ENCODE peak calls at places on chromosomes 13 and 19, in eight cellular contexts. One of them, this sample, is unnamed.

GRCh38 chr13:50017819-50018218 is 2.6 kb downstream of the KCNRG start:
- DNase-seq in body of pancreas: no peak
- DNase-seq in myocyte: no peak
- DNase-seq in uterus: no peak
- DNase-seq in stimulated activated CD4-positive, alpha-beta T cell treated with anti-CD3 and anti-CD28 coated beads, Interleukin-1b, Interleukin-23, amount 100 ng/mL, for 4 hours: no peak
- DNase-seq in SK-N-SH: no peak
- DNase-seq in hippocampal formation: no peak
- DNase-seq in Calu3: no peak
- DNase-seq in this sample: no peak

GRCh38 chr13:23488442-23488841 is 54.9 kb upstream of the SACS start:
- DNase-seq in body of pancreas: no peak
- DNase-seq in myocyte: peak; percentile 99
- DNase-seq in uterus: no peak
- DNase-seq in stimulated activated CD4-positive, alpha-beta T cell treated with anti-CD3 and anti-CD28 coated beads, Interleukin-1b, Interleukin-23, amount 100 ng/mL, for 4 hours: no peak
- DNase-seq in SK-N-SH: peak; percentile 57
- DNase-seq in hippocampal formation: no peak
- DNase-seq in Calu3: no peak
- DNase-seq in this sample: no peak

GRCh38 chr19:12527034-12527836 is 24.0 kb downstream of the ZNF564 start:
- DNase-seq in body of pancreas: no peak
- DNase-seq in myocyte: peak; percentile 36
- DNase-seq in uterus: no peak
- DNase-seq in stimulated activated CD4-positive, alpha-beta T cell treated with anti-CD3 and anti-CD28 coated beads, Interleukin-1b, Interleukin-23, amount 100 ng/mL, for 4 hours: no peak
- DNase-seq in SK-N-SH: no peak
- DNase-seq in hippocampal formation: no peak
- DNase-seq in Calu3: no peak
- DNase-seq in this sample: no peak

GRCh38 chr13:52849727-52850395 is 1.4 kb upstream of the PCDH8 start:
- DNase-seq in body of pancreas: no peak
- DNase-seq in myocyte: no peak
- DNase-seq in uterus: no peak
- DNase-seq in stimulated activated CD4-positive, alpha-beta T cell treated with anti-CD3 and anti-CD28 coated beads, Interleukin-1b, Interleukin-23, amount 100 ng/mL, for 4 hours: no peak
- DNase-seq in SK-N-SH: no peak
- DNase-seq in hippocampal formation: no peak
- DNase-seq in Calu3: no peak
- DNase-seq in this sample: no peak

GRCh38 chr19:23203841-23204344 is 46.3 kb downstream of the ZNF724 start:
- DNase-seq in body of pancreas: no peak
- DNase-seq in myocyte: no peak
- DNase-seq in uterus: no peak
- DNase-seq in stimulated activated CD4-positive, alpha-beta T cell treated with anti-CD3 and anti-CD28 coated beads, Interleukin-1b, Interleukin-23, amount 100 ng/mL, for 4 hours: no peak
- DNase-seq in SK-N-SH: no peak
- DNase-seq in hippocampal formation: no peak
- DNase-seq in Calu3: no peak
- DNase-seq in this sample: no peak

GRCh38 chr19:926595-927043 is 784 bp downstream of the ARID3A start:
- DNase-seq in body of pancreas: peak; percentile 63
- DNase-seq in myocyte: peak; percentile 24
- DNase-seq in uterus: no peak
- DNase-seq in stimulated activated CD4-positive, alpha-beta T cell treated with anti-CD3 and anti-CD28 coated beads, Interleukin-1b, Interleukin-23, amount 100 ng/mL, for 4 hours: no peak
- DNase-seq in SK-N-SH: no peak
- DNase-seq in hippocampal formation: no peak
- DNase-seq in Calu3: no peak
- DNase-seq in this sample: no peak

GRCh38 chr19:47089767-47090350 is 23.7 kb downstream of the ZC3H4 start:
- DNase-seq in body of pancreas: no peak
- DNase-seq in myocyte: no peak
- DNase-seq in uterus: no peak
- DNase-seq in stimulated activated CD4-positive, alpha-beta T cell treated with anti-CD3 and anti-CD28 coated beads, Interleukin-1b, Interleukin-23, amount 100 ng/mL, for 4 hours: no peak
- DNase-seq in SK-N-SH: no peak
- DNase-seq in hippocampal formation: no peak
- DNase-seq in Calu3: no peak
- DNase-seq in this sample: no peak

GRCh38 chr19:21922276-21922675 is 86.3 kb upstream of the ZNF43 start:
- DNase-seq in body of pancreas: no peak
- DNase-seq in myocyte: no peak
- DNase-seq in uterus: no peak
- DNase-seq in stimulated activated CD4-positive, alpha-beta T cell treated with anti-CD3 and anti-CD28 coated beads, Interleukin-1b, Interleukin-23, amount 100 ng/mL, for 4 hours: no peak
- DNase-seq in SK-N-SH: no peak
- DNase-seq in hippocampal formation: no peak
- DNase-seq in Calu3: no peak
- DNase-seq in this sample: no peak

GRCh38 chr13:99057310-99057975 is 79.6 kb upstream of the DOCK9 start:
- DNase-seq in body of pancreas: no peak
- DNase-seq in myocyte: no peak
- DNase-seq in uterus: peak; percentile 43
- DNase-seq in stimulated activated CD4-positive, alpha-beta T cell treated with anti-CD3 and anti-CD28 coated beads, Interleukin-1b, Interleukin-23, amount 100 ng/mL, for 4 hours: no peak
- DNase-seq in SK-N-SH: no peak
- DNase-seq in hippocampal formation: no peak
- DNase-seq in Calu3: no peak
- DNase-seq in this sample: no peak

GRCh38 chr13:108676620-108677019 is 47.2 kb downstream of the MYO16 start:
- DNase-seq in body of pancreas: no peak
- DNase-seq in myocyte: no peak
- DNase-seq in uterus: no peak
- DNase-seq in stimulated activated CD4-positive, alpha-beta T cell treated with anti-CD3 and anti-CD28 coated beads, Interleukin-1b, Interleukin-23, amount 100 ng/mL, for 4 hours: no peak
- DNase-seq in SK-N-SH: no peak
- DNase-seq in hippocampal formation: no peak
- DNase-seq in Calu3: no peak
- DNase-seq in this sample: no peak

GRCh38 chr19:39408392-39409206 is 2.0 kb downstream of the ZFP36 start:
- DNase-seq in body of pancreas: peak; percentile 58
- DNase-seq in myocyte: peak; percentile 54
- DNase-seq in uterus: peak; percentile 71
- DNase-seq in stimulated activated CD4-positive, alpha-beta T cell treated with anti-CD3 and anti-CD28 coated beads, Interleukin-1b, Interleukin-23, amount 100 ng/mL, for 4 hours: no peak
- DNase-seq in SK-N-SH: no peak
- DNase-seq in hippocampal formation: no peak
- DNase-seq in Calu3: peak; percentile 32
- DNase-seq in this sample: no peak

GRCh38 chr13:98143601-98144500 is 957 bp downstream of the FARP1 start:
- DNase-seq in body of pancreas: peak; percentile 43
- DNase-seq in myocyte: peak; percentile 43
- DNase-seq in uterus: peak; percentile 40
- DNase-seq in stimulated activated CD4-positive, alpha-beta T cell treated with anti-CD3 and anti-CD28 coated beads, Interleukin-1b, Interleukin-23, amount 100 ng/mL, for 4 hours: no peak
- DNase-seq in SK-N-SH: peak; percentile 75
- DNase-seq in hippocampal formation: no peak
- DNase-seq in Calu3: no peak
- DNase-seq in this sample: no peak